ENCODE peak calls at places on chromosome 11, in six cellular contexts. Q, J, S, U, B and T are unnamed samples.

GRCh38 chr11:76652989-76653673 is 17.4 kb downstream of the LRRC32 start:
- DNase-seq in Q (no peak), J (no peak), B (no peak), S (no peak), U (no peak), T (no peak)

GRCh38 chr11:117808768-117809167 is 11.8 kb upstream of the DSCAML1 start:
- DNase-seq in B (no peak), U (no peak), S (peak; percentile 25), Q (no peak), J (no peak), T (no peak)

GRCh38 chr11:127066426-127067090 is 66.0 kb upstream of the KIRREL3 start:
- DNase-seq in U (no peak), S (no peak), B (no peak), J (no peak), Q (no peak), T (no peak)

GRCh38 chr11:37442576-37442975 is 844.5 kb upstream of the RAG2 start:
- DNase-seq in J (no peak), U (no peak), S (no peak), Q (no peak), B (no peak), T (no peak)

GRCh38 chr11:77883775-77884174 is 62.8 kb downstream of the AAMDC start:
- DNase-seq in S (no peak), Q (no peak), B (no peak), J (no peak), U (no peak), T (no peak)

GRCh38 chr11:85725510-85726258 is 39.7 kb upstream of the CCDC89 start:
- DNase-seq in J (peak; percentile 61), Q (no peak), U (no peak), B (no peak), S (no peak), T (peak; percentile 90)

GRCh38 chr11:134580635-134581025 is 168.6 kb upstream of the B3GAT1 start:
- DNase-seq in S (no peak), Q (no peak), U (no peak), J (no peak), B (no peak), T (no peak)

GRCh38 chr11:115806056-115806455 is 301.8 kb upstream of the CADM1 start:
- DNase-seq in B (no peak), Q (no peak), J (no peak), S (no peak), U (no peak), T (no peak)

GRCh38 chr11:46302866-46303265 is 25.4 kb downstream of the CREB3L1 start:
- DNase-seq in U (no peak), B (no peak), Q (no peak), J (no peak), S (no peak), T (no peak)

GRCh38 chr11:119785131-119785530 is 56.1 kb upstream of the NECTIN1 start:
- DNase-seq in J (no peak), Q (no peak), S (no peak), U (no peak), B (no peak), T (no peak)

GRCh38 chr11:125671561-125671960 is 9.1 kb downstream of the ACRV1 start:
- DNase-seq in S (no peak), Q (no peak), U (no peak), J (no peak), B (no peak), T (no peak)

GRCh38 chr11:19982761-19983495 is 177.3 kb downstream of the DBX1 start:
- DNase-seq in Q (no peak), J (no peak), U (no peak), S (no peak), B (no peak), T (no peak)

GRCh38 chr11:97754976-97755375 is 1265.8 kb upstream of the CNTN5 start:
- DNase-seq in J (no peak), S (no peak), U (peak; percentile 64), B (no peak), Q (no peak), T (no peak)

GRCh38 chr11:130634981-130635473 is 186.6 kb downstream of the ADAMTS15 start:
- DNase-seq in B (no peak), J (peak; percentile 60), U (no peak), S (no peak), Q (no peak), T (no peak)

GRCh38 chr11:126698576-126698975 is 302.0 kb downstream of the KIRREL3 start:
- DNase-seq in S (no peak), Q (no peak), U (no peak), J (no peak), B (no peak), T (no peak)

GRCh38 chr11:59145534-59145933 is 2.9 kb downstream of the FAM111A start:
- DNase-seq in B (no peak), J (no peak), S (no peak), U (no peak), Q (no peak), T (peak; percentile 3)

GRCh38 chr11:120023120-120023519 is 114.8 kb downstream of the TRIM29 start:
- DNase-seq in S (no peak), U (peak; percentile 41), B (no peak), J (no peak), Q (no peak), T (no peak)

GRCh38 chr11:120386774-120387371 is 50.7 kb downstream of the ARHGEF12 start:
- DNase-seq in Q (no peak), B (no peak), S (no peak), U (no peak), J (no peak), T (no peak)

GRCh38 chr11:109733245-109733644 is 311.3 kb downstream of the C11orf87 start:
- DNase-seq in S (no peak), Q (no peak), B (no peak), J (no peak), U (no peak), T (no peak)

GRCh38 chr11:129710423-129710822 is 105.2 kb upstream of the TMEM45B start:
- DNase-seq in J (no peak), B (no peak), U (no peak), S (no peak), Q (no peak), T (no peak)

GRCh38 chr11:110715541-110715940 is 3.3 kb upstream of the ARHGAP20 start:
- DNase-seq in B (no peak), S (no peak), Q (no peak), J (no peak), U (no peak), T (no peak)

GRCh38 chr11:37223962-37224361 is 625.9 kb upstream of the RAG2 start:
- DNase-seq in B (no peak), J (no peak), S (no peak), U (no peak), Q (no peak), T (no peak)

GRCh38 chr11:105298174-105298573 is 158.6 kb upstream of the CARD18 start:
- DNase-seq in B (no peak), J (no peak), U (peak; percentile 27), S (no peak), Q (no peak), T (no peak)

GRCh38 chr11:60307507-60308195 is 19.4 kb upstream of the MS4A6E start:
- DNase-seq in U (no peak), S (no peak), Q (no peak), J (no peak), B (no peak), T (no peak)

GRCh38 chr11:134655189-134655937 is 243.3 kb upstream of the B3GAT1 start:
- DNase-seq in Q (no peak), B (no peak), S (no peak), J (no peak), U (no peak), T (no peak)

GRCh38 chr11:120546312-120547205 is 35.0 kb downstream of the GRIK4 start:
- DNase-seq in U (peak; percentile 51), B (peak; percentile 69), Q (no peak), J (peak; percentile 79), S (no peak), T (peak; percentile 59)

GRCh38 chr11:76248210-76248609 is 41.9 kb upstream of the WNT11 start:
- DNase-seq in U (peak; percentile 49), S (peak; percentile 49), Q (no peak), B (no peak), J (no peak), T (no peak)

DNA sequence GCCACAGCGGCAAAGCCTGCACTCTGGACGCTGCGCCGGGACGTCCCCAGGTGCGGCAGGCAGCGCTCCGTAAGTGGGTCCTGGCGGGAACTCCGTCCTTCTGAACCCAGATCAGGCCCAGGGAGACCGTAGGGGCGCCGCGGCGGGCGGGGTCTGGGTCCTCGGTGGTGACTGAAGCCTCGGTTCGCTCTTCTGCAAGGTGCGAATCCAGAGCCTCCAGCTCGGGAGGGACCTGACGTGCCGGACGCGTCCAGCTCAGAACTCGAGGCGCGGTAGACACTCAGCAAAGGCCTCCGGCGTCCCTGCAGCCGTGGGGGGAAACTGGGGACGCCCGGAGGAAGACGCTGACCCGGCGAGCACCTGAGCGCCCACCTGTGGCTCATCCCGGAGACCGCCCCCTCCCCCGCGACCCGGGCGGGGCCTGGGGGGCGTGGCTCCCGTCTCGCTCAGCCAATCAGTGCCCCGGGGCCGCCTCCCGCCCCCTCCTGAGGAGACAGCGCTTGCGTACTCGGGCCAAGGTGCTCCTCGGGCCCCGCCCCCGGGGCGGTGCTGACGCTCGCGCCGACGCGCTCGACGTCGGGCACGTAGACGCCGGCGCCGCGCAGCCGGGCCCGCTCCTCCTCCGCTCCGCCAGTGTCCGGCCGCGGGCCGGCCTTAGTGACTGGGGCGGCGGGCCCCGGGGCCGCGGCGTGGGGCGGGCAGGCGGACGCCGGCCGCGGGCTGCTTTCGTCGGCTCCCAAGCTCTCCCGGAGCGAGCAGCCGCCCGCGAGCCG is at the start of gene PPFIA1:
- DNase-seq in U (peak; percentile 98), B (peak; percentile 98), J (peak; percentile 75), S (peak; percentile 99), Q (peak; percentile 85), T (peak; percentile 98)
- H3K27ac ChIP-seq in U (peak within 1 kb of the TSS; percentile 15), B (peak within 1 kb of the TSS; percentile 91), J (peak within 1 kb of the TSS; percentile 68), S (peak within 1 kb of the TSS; percentile 87), Q (no peak within 1 kb of the TSS), T (peak within 1 kb of the TSS; percentile 82)

GRCh38 chr11:57791321-57792059 is 29.9 kb downstream of the CTNND1 start:
- DNase-seq in S (no peak), Q (no peak), B (no peak), J (no peak), U (no peak), T (no peak)
- H3K27ac ChIP-seq in S (peak overlapping the region; percentile 2), Q (no peak overlapping the region), B (no peak overlapping the region), J (peak overlapping the region; percentile 66), U (no peak overlapping the region), T (no peak overlapping the region)

GRCh38 chr11:124380585-124380984 is 3.7 kb downstream of the OR8B2 start:
- DNase-seq in S (no peak), U (no peak), B (no peak), Q (no peak), J (no peak), T (peak; percentile 24)
- H3K27ac ChIP-seq in S (no peak overlapping the region), U (no peak overlapping the region), B (no peak overlapping the region), Q (no peak overlapping the region), J (no peak overlapping the region), T (no peak overlapping the region)

GRCh38 chr11:94154095-94154856 is 25.6 kb downstream of the PANX1 start:
- DNase-seq in Q (no peak), J (no peak), U (no peak), S (no peak), B (no peak), T (no peak)

GRCh38 chr11:94153320-94153719 is 24.7 kb downstream of the PANX1 start:
- DNase-seq in Q (no peak), S (no peak), U (no peak), J (no peak), B (no peak), T (no peak)

GRCh38 chr11:94151311-94151710 is 22.7 kb downstream of the PANX1 start:
- DNase-seq in S (no peak), U (no peak), B (no peak), J (no peak), Q (no peak), T (no peak)

GRCh38 chr11:94151903-94152677 is 23.4 kb downstream of the PANX1 start:
- DNase-seq in J (no peak), S (peak; percentile 79), Q (no peak), U (no peak), B (peak; percentile 61), T (peak; percentile 76)

GRCh38 chr11:94152678-94153065 is 24.0 kb downstream of the PANX1 start:
- DNase-seq in J (no peak), Q (no peak), S (no peak), B (no peak), U (no peak), T (no peak)
- H3K27ac ChIP-seq in J (peak overlapping the region; percentile 47), Q (no peak overlapping the region), S (peak overlapping the region; percentile 45), B (peak overlapping the region; percentile 44), U (no peak overlapping the region), T (no peak overlapping the region)